ENCODE peak calls at places on chromosomes 3 and 15, in seven cellular contexts. L, Y, A, V, E, M and Q are unnamed samples.

GRCh38 chr15:60004019-60004845 is at the start of gene FOXB1:
- DNase-seq in A (no peak), M (no peak), V (no peak), E (no peak), L (peak; percentile 9), Y (peak; percentile 95), Q (no peak)

GRCh38 chr3:37569991-37570390 is 291.7 kb upstream of the CTDSPL start:
- DNase-seq in M (no peak), L (no peak), Y (no peak), E (no peak), V (no peak), A (no peak), Q (no peak)

GRCh38 chr3:141021261-141021660 is 29.9 kb upstream of the SPSB4 start:
- DNase-seq in A (no peak), V (no peak), L (no peak), Y (no peak), E (no peak), M (no peak), Q (no peak)

GRCh38 chr15:98855067-98855814 is 152.4 kb downstream of the PGPEP1L start:
- DNase-seq in L (no peak), Y (no peak), E (peak; percentile 52), M (no peak), A (no peak), V (no peak), Q (no peak)

GRCh38 chr3:37942646-37943045 is 47.9 kb upstream of the VILL start:
- DNase-seq in E (no peak), M (no peak), V (no peak), Y (no peak), A (no peak), L (no peak), Q (no peak)

GRCh38 chr3:178719036-178719635 is 182.9 kb downstream of the KCNMB2 start:
- DNase-seq in V (no peak), L (no peak), Y (no peak), A (no peak), M (no peak), E (no peak), Q (peak; percentile 10)

GRCh38 chr3:191963182-191963581 is 502.2 kb downstream of the PYDC2 start:
- DNase-seq in V (no peak), M (no peak), A (no peak), Y (peak; percentile 78), E (peak; percentile 23), L (no peak), Q (peak; percentile 8)

GRCh38 chr15:88331291-88331690 is 74.8 kb upstream of the NTRK3 start:
- DNase-seq in L (peak; percentile 23), E (peak; percentile 33), A (peak; percentile 4), V (no peak), M (peak; percentile 13), Y (peak; percentile 90), Q (peak; percentile 21)

GRCh38 chr15:101320501-101321052 is 25.5 kb upstream of the SNRPA1 start:
- DNase-seq in Y (peak; percentile 71), L (no peak), A (peak; percentile 51), M (peak; percentile 45), V (no peak), E (no peak), Q (peak; percentile 72)
- TF ChIP-seq CTCF in Y (peak; percentile 58), L (no peak), A (peak; percentile 42), M (peak; percentile 39), V (no peak), E (no peak), Q (peak; percentile 34)

GRCh38 chr15:39583586-39584265 is 2.8 kb downstream of the THBS1 start:
- DNase-seq in L (no peak), V (peak; percentile 91), E (peak; percentile 60), A (peak; percentile 73), Y (peak; percentile 57), M (no peak), Q (peak; percentile 72)
- H3K4me3 ChIP-seq in L (no peak overlapping the region), V (peak overlapping the region; percentile 68), E (peak overlapping the region; percentile 87), A (peak overlapping the region; percentile 80), Y (no peak overlapping the region), M (no peak overlapping the region), Q (peak overlapping the region; percentile 75)

DNA sequence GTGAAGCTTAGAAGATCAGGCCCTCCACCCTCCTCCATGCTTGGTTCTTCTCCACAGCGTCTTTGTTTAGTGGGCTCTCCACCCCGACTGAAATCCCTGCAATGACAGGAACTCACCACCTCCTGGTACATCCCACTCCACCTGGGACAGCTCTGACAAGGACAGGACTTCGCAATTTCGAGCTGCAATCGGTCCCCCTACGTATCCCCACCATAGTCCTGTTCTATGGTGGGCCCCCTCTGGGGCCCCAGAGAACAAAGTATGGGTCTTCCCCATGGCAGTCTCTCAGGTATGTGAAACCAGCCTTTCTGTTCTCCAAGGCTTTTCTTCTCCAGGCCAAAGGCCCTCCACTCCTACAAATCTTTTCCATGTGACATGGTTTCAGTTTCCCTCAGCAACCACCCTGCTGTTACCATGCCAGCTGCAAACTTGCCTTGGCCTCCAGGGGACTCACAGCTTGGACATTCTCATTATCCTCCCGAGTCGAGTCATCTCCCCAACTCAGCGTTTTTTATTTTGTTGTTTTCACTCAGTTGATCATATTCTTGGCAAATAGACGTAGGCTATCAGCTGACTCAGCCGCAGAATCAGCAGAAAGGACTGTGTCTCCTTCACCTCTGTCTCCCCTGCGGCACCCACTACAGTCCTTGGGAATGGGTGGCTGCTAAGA is 233.3 kb downstream of the OPA1 start:
- DNase-seq in Y (no peak), V (no peak), M (peak; percentile 79), A (peak; percentile 34), L (peak; percentile 75), E (peak; percentile 53), Q (peak; percentile 65)
- TF ChIP-seq CTCF in Y (no peak), V (no peak), M (peak; percentile 35), A (no peak), L (peak; percentile 24), E (no peak), Q (no peak)

GRCh38 chr3:158379517-158379916 is 191.5 kb upstream of the MLF1 start:
- DNase-seq in Y (no peak), A (no peak), V (no peak), L (no peak), M (no peak), E (no peak), Q (no peak)
- H3K4me3 ChIP-seq in Y (no peak overlapping the region), A (no peak overlapping the region), V (no peak overlapping the region), L (no peak overlapping the region), M (no peak overlapping the region), E (no peak overlapping the region), Q (no peak overlapping the region)

GRCh38 chr3:195059471-195060216 is 211.3 kb downstream of the XXYLT1 start:
- DNase-seq in M (no peak), E (no peak), Y (no peak), L (no peak), V (no peak), A (no peak), Q (no peak)

GRCh38 chr3:195060217-195060481 is 210.8 kb downstream of the XXYLT1 start:
- DNase-seq in Y (no peak), L (no peak), E (no peak), A (no peak), V (no peak), M (no peak), Q (no peak)

GRCh38 chr3:195059006-195059350 is 212.0 kb downstream of the XXYLT1 start:
- DNase-seq in M (peak; percentile 35), A (no peak), Y (no peak), L (no peak), E (no peak), V (no peak), Q (peak; percentile 47)

GRCh38 chr3:195061756-195062655 is 209.0 kb downstream of the XXYLT1 start:
- DNase-seq in A (no peak), Y (no peak), L (no peak), M (no peak), V (no peak), E (no peak), Q (no peak)

GRCh38 chr3:195060531-195061385 is 210.2 kb downstream of the XXYLT1 start:
- DNase-seq in L (no peak), A (no peak), V (no peak), Y (peak; percentile 23), E (no peak), M (no peak), Q (no peak)
- TF ChIP-seq CTCF in L (no peak), A (no peak), V (no peak), Y (peak; percentile 9), E (no peak), M (no peak), Q (no peak)

DNA sequence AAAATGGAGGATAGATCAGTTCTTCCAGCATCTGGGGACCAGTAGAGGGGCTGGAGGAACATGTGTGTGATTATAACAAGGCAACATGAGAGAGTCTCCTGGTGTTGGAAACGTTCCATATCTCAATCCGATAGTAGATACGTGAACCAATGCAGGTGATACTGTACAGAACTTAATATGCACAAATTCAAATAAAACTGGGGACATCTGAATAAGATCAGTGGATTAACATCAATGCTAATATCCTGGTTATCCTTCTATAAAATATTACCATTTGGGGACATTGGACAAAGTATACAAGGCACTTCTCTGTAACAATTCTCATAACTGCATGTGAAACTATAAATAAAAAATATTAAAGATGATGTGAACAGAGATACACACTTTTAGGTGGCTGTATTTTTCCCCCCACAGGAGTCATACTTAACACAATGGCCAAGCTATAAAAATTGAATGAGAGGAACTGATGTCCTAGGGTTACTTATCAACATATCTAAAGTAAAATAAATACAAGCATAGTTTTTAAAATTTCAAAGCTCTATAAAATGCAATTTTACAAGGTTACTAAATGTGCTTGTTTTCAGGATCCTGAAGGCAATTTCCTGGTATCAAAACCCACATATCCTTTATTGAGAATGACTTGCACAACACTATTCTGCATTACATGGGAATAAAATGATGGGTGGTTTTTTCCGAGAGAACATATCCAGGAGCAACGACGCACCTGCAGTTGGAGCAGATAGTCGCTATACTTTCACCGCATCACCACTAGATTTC is 31.1 kb upstream of the TJP1 start:
- DNase-seq in V (no peak), A (no peak), M (no peak), E (peak; percentile 68), Y (no peak), L (no peak), Q (no peak)
- H3K4me3 ChIP-seq in V (no peak overlapping the region), A (no peak overlapping the region), M (no peak overlapping the region), E (no peak overlapping the region), Y (no peak overlapping the region), L (no peak overlapping the region), Q (no peak overlapping the region)

GRCh38 chr3:115825046-115825445 is 201.7 kb downstream of the GAP43 start:
- DNase-seq in A (peak; percentile 80), V (no peak), Y (no peak), M (no peak), E (peak; percentile 59), L (no peak), Q (peak; percentile 78)

GRCh38 chr3:115814778-115815380 is 191.6 kb downstream of the GAP43 start:
- DNase-seq in L (peak; percentile 85), Y (peak; percentile 81), V (no peak), M (peak; percentile 68), E (peak; percentile 94), A (peak; percentile 76), Q (peak; percentile 79)

GRCh38 chr3:115823083-115823482 is 199.8 kb downstream of the GAP43 start:
- DNase-seq in E (peak; percentile 19), M (no peak), L (no peak), V (no peak), A (no peak), Y (no peak), Q (no peak)

GRCh38 chr3:115822572-115822971 is 199.3 kb downstream of the GAP43 start:
- DNase-seq in V (no peak), L (no peak), A (peak; percentile 17), E (peak; percentile 89), M (no peak), Y (no peak), Q (no peak)

GRCh38 chr3:115819785-115820384 is 196.6 kb downstream of the GAP43 start:
- DNase-seq in M (peak; percentile 66), Y (peak; percentile 89), A (peak; percentile 90), E (peak; percentile 93), L (peak; percentile 87), V (peak; percentile 69), Q (peak; percentile 92)
- TF ChIP-seq CTCF in M (peak; percentile 90), Y (peak; percentile 100), A (peak; percentile 100), E (peak; percentile 100), L (peak; percentile 98), V (peak; percentile 86), Q (peak; percentile 88)